ENCODE peak calls at places on chromosomes 6 and 20, in five cellular contexts. J is spleen, M is breast epithelium, U is ovary, A is NB4. T is an unnamed sample.

GRCh38 chr20:18754030-18754659 is 59.4 kb upstream of the SCP2D1 start:
- DNase-seq in J (no peak), M (no peak), U (no peak), A (no peak), T (no peak)

GRCh38 chr6:57177545-57178225 is 5.6 kb downstream of the BAG2 start:
- DNase-seq in J (no peak), M (no peak), U (peak; percentile 68), A (no peak), T (no peak)

GRCh38 chr6:46221221-46221793 is 50.5 kb upstream of the ENPP5 start:
- DNase-seq in J (no peak), M (no peak), U (no peak), A (peak; percentile 50), T (peak; percentile 9)

GRCh38 chr6:31729979-31730630 is 1.0 kb upstream of the DDAH2 start:
- DNase-seq in J (peak; percentile 94), M (peak; percentile 82), U (peak; percentile 96), A (peak; percentile 91), T (peak; percentile 63)

GRCh38 chr6:36772401-36772800 is 66.8 kb downstream of the CPNE5 start:
- DNase-seq in J (no peak), M (no peak), U (no peak), A (no peak), T (no peak)

GRCh38 chr20:10090588-10091166 is 55.9 kb downstream of the ANKEF1 start:
- DNase-seq in J (no peak), M (no peak), U (no peak), A (peak; percentile 51), T (no peak)

GRCh38 chr20:41072099-41072798 is 43.6 kb downstream of the TOP1 start:
- DNase-seq in J (peak; percentile 47), M (peak; percentile 70), U (peak; percentile 26), A (no peak), T (no peak)

GRCh38 chr6:81853975-81854374 is 101.5 kb upstream of the TENT5A start:
- DNase-seq in J (no peak), M (no peak), U (no peak), A (no peak), T (no peak)

GRCh38 chr6:95233879-95234278 is 343.5 kb upstream of the MANEA start:
- DNase-seq in J (no peak), M (no peak), U (no peak), A (no peak), T (no peak)

GRCh38 chr6:53795254-53795701 is 473 bp downstream of the LRRC1 start:
- DNase-seq in J (no peak), M (no peak), U (no peak), A (no peak), T (peak; percentile 50)

GRCh38 chr6:105402981-105403935 is at the start of gene PREP:
- DNase-seq in J (peak; percentile 98), M (peak; percentile 74), U (peak; percentile 81), A (peak; percentile 95), T (peak; percentile 56)
- TF ChIP-seq POLR2A in J (no peak), M (no peak), U (no peak), A (peak; percentile 70), T (peak; percentile 84)

GRCh38 chr6:167789358-167789757 is 37.4 kb upstream of the AFDN start:
- DNase-seq in J (peak; percentile 23), M (no peak), U (no peak), A (no peak), T (no peak)
- TF ChIP-seq POLR2A in J (no peak), M (no peak), U (no peak), A (no peak), T (no peak)

DNA sequence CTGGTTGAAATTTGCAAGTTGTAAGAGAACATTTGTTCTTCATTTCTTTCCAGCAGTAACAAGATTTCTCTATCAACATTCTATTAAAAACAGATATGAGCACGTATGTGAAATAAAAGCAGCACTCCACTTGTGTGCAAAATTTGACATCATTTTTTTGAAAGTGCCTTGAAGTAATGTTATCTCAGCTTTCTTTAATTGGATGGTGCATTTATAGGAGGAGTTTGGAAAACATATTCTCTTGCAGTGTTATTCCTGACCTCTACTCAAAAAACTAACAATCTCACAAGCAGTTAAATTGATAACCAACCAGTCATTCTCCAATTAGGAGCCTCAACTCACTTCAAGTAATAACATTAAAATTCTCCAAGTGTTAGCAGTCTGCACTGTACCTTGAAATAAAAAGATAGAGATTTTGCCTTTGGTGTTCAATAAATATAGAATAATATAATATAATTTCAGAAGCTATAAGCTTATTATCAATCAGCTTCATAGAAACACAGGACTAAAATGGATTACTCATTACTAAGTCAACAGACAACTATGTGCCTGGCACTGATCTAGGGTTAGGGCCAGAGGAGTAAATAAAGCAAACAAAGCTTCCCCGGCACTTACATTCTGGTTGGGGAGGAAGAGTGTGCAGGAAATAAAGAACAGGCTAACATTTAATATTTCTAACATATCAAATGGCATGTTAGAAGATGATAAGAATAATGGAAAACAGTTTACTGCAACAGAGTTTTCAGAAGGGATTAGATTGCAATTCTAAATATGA is 149.0 kb upstream of the SGK1 start:
- DNase-seq in J (no peak), M (no peak), U (no peak), A (no peak), T (no peak)
- TF ChIP-seq POLR2A in J (no peak), M (no peak), U (no peak), A (no peak), T (no peak)

GRCh38 chr20:63216041-63216848 is at the start of gene YTHDF1:
- DNase-seq in J (peak; percentile 100), M (peak; percentile 96), U (peak; percentile 97), A (peak; percentile 97), T (peak; percentile 99)
- TF ChIP-seq POLR2A in J (no peak), M (no peak), U (peak; percentile 59), A (peak; percentile 61), T (peak; percentile 79)

GRCh38 chr20:33516882-33517281 is 27.0 kb downstream of the CBFA2T2 start:
- DNase-seq in J (no peak), M (no peak), U (no peak), A (no peak), T (no peak)
- TF ChIP-seq POLR2A in J (no peak), M (no peak), U (no peak), A (no peak), T (no peak)

DNA sequence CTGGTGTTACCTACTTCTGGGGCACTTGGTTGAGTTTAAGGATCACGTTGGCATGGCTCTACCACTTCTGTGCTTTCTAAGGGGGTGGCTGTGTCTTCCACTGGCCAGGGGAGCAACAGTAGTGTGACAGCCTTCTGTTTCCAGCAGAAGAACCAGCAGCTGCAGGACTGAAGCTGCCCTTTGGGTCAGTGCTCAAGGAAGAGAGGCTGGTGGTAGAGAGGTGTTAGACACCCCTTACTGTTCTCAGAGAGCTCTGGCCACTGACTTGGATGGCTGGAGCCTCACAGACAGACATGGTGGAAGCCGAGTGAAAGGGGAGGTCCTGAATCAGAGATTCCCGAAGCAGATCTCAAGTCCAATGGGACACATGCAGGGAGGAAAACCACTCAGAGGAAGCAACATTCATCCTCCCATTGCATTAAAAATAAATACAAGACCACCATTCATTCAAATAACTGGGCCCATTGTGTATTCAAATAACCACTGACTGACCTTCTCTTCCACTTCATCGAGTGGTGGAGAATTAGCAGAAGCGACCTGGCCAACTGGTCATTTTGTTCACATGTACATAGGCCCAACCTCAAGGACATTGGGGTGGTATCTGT is 106.7 kb downstream of the MYLK4 start:
- DNase-seq in J (no peak), M (no peak), U (no peak), A (no peak), T (no peak)
- TF ChIP-seq POLR2A in J (no peak), M (no peak), U (no peak), A (no peak), T (no peak)

GRCh38 chr20:45817652-45818194 is 5.3 kb downstream of the UBE2C start:
- DNase-seq in J (no peak), M (no peak), U (no peak), A (no peak), T (no peak)
- TF ChIP-seq POLR2A in J (no peak), M (no peak), U (no peak), A (no peak), T (no peak)

GRCh38 chr20:43463864-43464785 is 6.4 kb downstream of the SRSF6 start:
- DNase-seq in J (no peak), M (no peak), U (no peak), A (no peak), T (no peak)

GRCh38 chr20:43463133-43463863 is 5.6 kb downstream of the SRSF6 start:
- DNase-seq in J (no peak), M (no peak), U (no peak), A (no peak), T (no peak)

GRCh38 chr20:43461894-43462293 is 4.2 kb downstream of the SRSF6 start:
- DNase-seq in J (no peak), M (no peak), U (no peak), A (no peak), T (no peak)

GRCh38 chr20:43460830-43461200 is 3.1 kb downstream of the SRSF6 start:
- DNase-seq in J (no peak), M (no peak), U (no peak), A (no peak), T (no peak)

GRCh38 chr20:43462369-43463132 is 4.9 kb downstream of the SRSF6 start:
- DNase-seq in J (no peak), M (no peak), U (no peak), A (no peak), T (no peak)
- TF ChIP-seq POLR2A in J (no peak), M (no peak), U (no peak), A (no peak), T (no peak)

DNA sequence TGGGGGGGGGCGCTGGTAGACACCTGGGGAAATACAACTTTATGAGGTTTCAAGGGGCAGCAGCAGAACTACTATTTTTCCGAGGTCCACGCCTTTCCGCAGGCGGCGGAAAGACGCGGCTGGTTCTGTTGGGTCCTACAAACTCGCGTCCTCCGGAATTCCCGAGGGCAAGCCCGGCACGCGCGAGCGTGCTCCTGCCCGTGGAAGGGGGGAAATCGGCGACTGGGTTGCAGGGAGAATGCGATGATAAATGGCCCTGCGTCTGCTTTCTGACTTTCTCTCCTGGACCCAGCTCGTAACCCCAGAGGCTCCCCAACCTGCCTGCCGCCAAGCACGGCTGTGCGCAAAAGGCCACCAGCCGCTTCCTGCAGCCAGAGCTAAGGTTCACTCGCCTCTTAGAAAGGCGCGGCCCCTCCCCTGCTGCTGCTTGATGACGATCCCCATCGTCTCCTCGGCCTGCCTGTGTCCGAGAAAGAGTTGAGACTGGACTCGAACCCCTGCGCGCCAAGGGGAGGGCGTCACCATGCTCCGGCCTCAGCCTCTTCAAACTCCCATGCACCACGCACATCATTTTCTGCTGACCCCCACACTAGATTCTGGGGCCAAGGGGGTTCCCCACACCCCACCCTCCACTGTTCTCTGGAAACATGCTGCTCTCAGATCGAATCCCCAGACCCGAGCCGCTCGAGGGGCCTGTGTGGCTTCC is 6.7 kb downstream of the FOXA2 start:
- DNase-seq in J (no peak), M (no peak), U (no peak), A (no peak), T (no peak)
- TF ChIP-seq POLR2A in J (no peak), M (no peak), U (no peak), A (no peak), T (no peak)

DNA sequence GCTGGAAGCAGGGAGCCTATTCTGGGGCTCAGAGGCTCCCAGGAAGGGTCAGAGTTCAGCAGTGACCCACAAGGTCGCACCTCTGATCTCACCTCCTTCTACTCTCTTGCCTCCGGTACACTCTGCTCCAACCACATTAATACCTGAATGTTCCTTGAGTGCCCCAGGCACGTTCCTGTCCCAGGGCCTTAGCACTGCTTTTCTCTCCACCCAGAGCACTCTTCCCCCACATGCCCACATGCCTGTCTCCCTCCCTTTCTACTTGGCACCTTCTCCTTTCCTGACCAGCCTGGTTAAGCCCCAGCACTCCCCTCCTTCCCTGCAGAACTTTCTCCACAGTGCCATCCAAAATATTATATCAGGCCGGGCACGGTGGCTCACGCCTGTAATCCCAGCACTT is 13.4 kb downstream of the KCNB1 start:
- DNase-seq in J (no peak), M (no peak), U (no peak), A (no peak), T (no peak)
- TF ChIP-seq POLR2A in J (no peak), M (no peak), U (no peak), A (no peak), T (no peak)

T was measured in H54.